ENCODE peak calls at places on chromosome 2, in four cellular contexts. F, Q, E and V are unnamed samples.

GRCh38 chr2:437772-438393 is 150.0 kb upstream of the ALKAL2 start:
- DNase-seq in F (peak; percentile 44), Q (peak; percentile 59), E (peak; percentile 13), V (peak; percentile 60)

GRCh38 chr2:75324141-75324540 is 124.8 kb upstream of the TACR1 start:
- DNase-seq in F (no peak), Q (no peak), E (peak; percentile 73), V (no peak)

GRCh38 chr2:171547720-171548119 is 25.4 kb downstream of the CYBRD1 start:
- DNase-seq in F (no peak), Q (no peak), E (no peak), V (no peak)

GRCh38 chr2:188117706-188118105 is 174.0 kb upstream of the GULP1 start:
- DNase-seq in F (no peak), Q (no peak), E (no peak), V (no peak)

GRCh38 chr2:240889601-240890560 is 6.1 kb downstream of the MAB21L4 start:
- DNase-seq in F (no peak), Q (no peak), E (no peak), V (no peak)

GRCh38 chr2:9191044-9191481 is 15.5 kb upstream of the ASAP2 start:
- DNase-seq in F (no peak), Q (no peak), E (peak; percentile 86), V (no peak)

GRCh38 chr2:190333395-190333794 is 10.0 kb upstream of the INPP1 start:
- DNase-seq in F (no peak), Q (no peak), E (no peak), V (no peak)

GRCh38 chr2:133591164-133591563 is 22.9 kb upstream of the NCKAP5 start:
- DNase-seq in F (no peak), Q (no peak), E (peak; percentile 77), V (no peak)

GRCh38 chr2:130796280-130796679 is 40.4 kb upstream of the ARHGEF4 start:
- DNase-seq in F (no peak), Q (no peak), E (no peak), V (no peak)

GRCh38 chr2:223523541-223523940 is 78.6 kb downstream of the SCG2 start:
- DNase-seq in F (no peak), Q (no peak), E (no peak), V (no peak)

GRCh38 chr2:69962986-69963730 is 1.7 kb upstream of the ASPRV1 start:
- DNase-seq in F (no peak), Q (no peak), E (no peak), V (no peak)

GRCh38 chr2:128325665-128326181 is 7.1 kb upstream of the HS6ST1 start:
- DNase-seq in F (no peak), Q (no peak), E (no peak), V (no peak)

GRCh38 chr2:153047220-153047619 is 328.8 kb downstream of the ARL6IP6 start:
- DNase-seq in F (no peak), Q (no peak), E (peak; percentile 69), V (no peak)

GRCh38 chr2:37417321-37417720 is 72.9 kb downstream of the QPCT start:
- DNase-seq in F (no peak), Q (no peak), E (no peak), V (no peak)

GRCh38 chr2:42414158-42414557 is 53.1 kb upstream of the COX7A2L start:
- DNase-seq in F (no peak), Q (no peak), E (no peak), V (no peak)

GRCh38 chr2:68000170-68000825 is 62.5 kb downstream of the C1D start:
- DNase-seq in F (no peak), Q (no peak), E (peak; percentile 13), V (no peak)

GRCh38 chr2:149743842-149744468 is 156.4 kb upstream of the MMADHC start:
- DNase-seq in F (no peak), Q (no peak), E (peak; percentile 58), V (no peak)

GRCh38 chr2:2147024-2147900 is 183.8 kb downstream of the MYT1L start:
- DNase-seq in F (no peak), Q (no peak), E (no peak), V (no peak)